ENCODE peak calls at places on chromosomes 11 and 22, in six cellular contexts. Z, L, G, X, I and Y are unnamed samples.
A peak's percentile ranks its signal among the peaks of the same experiment; 100 is the strongest.

GRCh38 chr11:24574461-24574860 is 77.6 kb downstream of the LUZP2 start:
- DNase-seq in I (no peak), Z (no peak), X (no peak), L (no peak), G (no peak), Y (no peak)

GRCh38 chr11:77107950-77108349 is 5.3 kb downstream of the OMP start:
- DNase-seq in G (no peak), I (no peak), Z (no peak), X (peak; percentile 77), L (no peak), Y (no peak)

GRCh38 chr11:2885017-2885675 is 429 bp downstream of the CDKN1C start:
- DNase-seq in Z (no peak), L (peak; percentile 73), X (no peak), G (no peak), I (no peak), Y (peak; percentile 75)

GRCh38 chr11:67687986-67688385 is 13.6 kb upstream of the ALDH3B2 start:
- DNase-seq in L (no peak), X (no peak), I (no peak), G (no peak), Z (no peak), Y (no peak)

GRCh38 chr11:45661417-45662055 is 3.9 kb downstream of the CHST1 start:
- DNase-seq in G (no peak), Z (no peak), I (no peak), X (no peak), L (no peak), Y (no peak)

GRCh38 chr22:30640839-30641430 is 5.4 kb downstream of the SLC35E4 start:
- DNase-seq in G (no peak), I (no peak), X (no peak), L (no peak), Z (no peak), Y (no peak)

GRCh38 chr22:29092243-29092642 is 19.4 kb downstream of the KREMEN1 start:
- DNase-seq in X (no peak), L (no peak), Z (no peak), I (no peak), G (no peak), Y (no peak)

GRCh38 chr11:6437993-6438392 is 2.8 kb downstream of the HPX start:
- DNase-seq in G (no peak), I (no peak), L (no peak), Z (no peak), X (no peak), Y (no peak)

GRCh38 chr11:129190087-129190486 is 2.0 kb downstream of the ARHGAP32 start:
- DNase-seq in I (no peak), Z (no peak), L (no peak), X (peak; percentile 39), G (no peak), Y (no peak)

GRCh38 chr22:50001388-50002231 is 11.0 kb downstream of the IL17REL start:
- DNase-seq in X (no peak), L (no peak), G (no peak), I (no peak), Z (no peak), Y (peak; percentile 37)

GRCh38 chr22:44664149-44664548 is 37.9 kb upstream of the PRR5 start:
- DNase-seq in L (no peak), Z (no peak), I (no peak), X (no peak), G (no peak), Y (peak; percentile 63)

GRCh38 chr11:44595964-44596381 is 30.5 kb downstream of the CD82 start:
- DNase-seq in I (no peak), Z (no peak), X (no peak), G (no peak), L (no peak), Y (no peak)

GRCh38 chr22:16914006-16914405 is 88.8 kb upstream of the XKR3 start:
- DNase-seq in G (no peak), Z (no peak), X (no peak), I (no peak), L (peak; percentile 52), Y (no peak)

GRCh38 chr11:115334932-115335788 is 169.1 kb downstream of the CADM1 start:
- DNase-seq in G (no peak), Z (no peak), X (peak; percentile 3), L (peak; percentile 51), I (peak; percentile 12), Y (no peak)

GRCh38 chr22:30420401-30421178 is 5.0 kb upstream of the MTFP1 start:
- DNase-seq in X (peak; percentile 84), Z (no peak), G (no peak), L (no peak), I (no peak), Y (no peak)

GRCh38 chr22:50282361-50283144 is 12.4 kb upstream of the MAPK11 start:
- DNase-seq in X (peak; percentile 95), Z (no peak), L (no peak), I (no peak), G (no peak), Y (peak; percentile 89)

GRCh38 chr22:34760276-34761008 is 305.5 kb upstream of the ISX start:
- DNase-seq in I (no peak), Z (no peak), G (no peak), L (no peak), X (peak; percentile 80), Y (no peak)

GRCh38 chr11:1837171-1838076 is 1.4 kb upstream of the TNNI2 start:
- DNase-seq in Z (no peak), X (no peak), I (peak; percentile 67), G (no peak), L (peak; percentile 88), Y (peak; percentile 74)

GRCh38 chr11:60978546-60979380 is 7.3 kb downstream of the CD6 start:
- DNase-seq in L (no peak), G (no peak), Z (peak; percentile 21), X (peak; percentile 95), I (no peak), Y (no peak)

GRCh38 chr22:20244744-20245576 is 23.2 kb downstream of the RTN4R start:
- DNase-seq in X (no peak), G (no peak), L (no peak), Z (no peak), I (no peak), Y (no peak)

GRCh38 chr11:774873-775592 is 2.3 kb downstream of the GATD1 start:
- DNase-seq in Z (no peak), I (no peak), L (no peak), G (no peak), X (peak; percentile 64), Y (peak; percentile 41)
- H3K36me3 ChIP-seq in Z (no peaks in the 10 kb centered on the region), I (peaks cover 21% of the 10 kb centered on the region), L (no peaks in the 10 kb centered on the region), G (peaks cover 2% of the 10 kb centered on the region), X (peaks cover 14% of the 10 kb centered on the region), Y (peaks cover 42% of the 10 kb centered on the region)

GRCh38 chr22:42335839-42336378 is 65.5 kb upstream of the TCF20 start:
- DNase-seq in Z (no peak), L (no peak), G (no peak), I (no peak), X (no peak), Y (no peak)
- H3K27ac ChIP-seq in Z (no peak overlapping the region), L (no peak overlapping the region), G (no peak overlapping the region), I (no peak overlapping the region), X (no peak overlapping the region), Y (no peak overlapping the region)

DNA sequence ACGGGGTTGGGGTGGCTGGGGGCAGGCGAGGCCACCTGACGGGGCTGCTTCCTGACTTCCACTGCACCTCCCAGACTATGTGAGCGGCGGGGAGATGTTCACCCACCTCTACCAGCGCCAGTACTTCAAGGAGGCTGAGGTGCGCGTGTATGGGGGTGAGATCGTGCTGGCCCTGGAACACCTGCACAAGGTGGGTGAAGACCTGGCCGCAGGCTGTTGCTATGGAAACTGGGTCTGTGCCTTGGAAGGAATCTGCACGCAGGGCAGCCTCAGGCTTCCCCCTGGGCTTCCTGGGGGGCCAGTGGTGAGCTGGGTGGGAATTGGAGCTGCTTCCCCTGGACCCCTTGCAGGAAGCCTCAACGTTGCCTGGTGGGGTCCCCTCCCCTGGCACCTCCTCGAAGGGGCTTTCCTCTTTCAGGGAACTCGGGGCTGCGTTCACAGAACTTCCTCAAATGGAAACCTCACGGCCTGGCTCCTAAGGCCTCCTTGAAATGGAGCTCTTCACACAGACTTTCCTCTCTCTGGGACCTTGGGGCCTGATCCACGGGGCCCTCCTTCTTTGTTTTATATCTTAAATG is 1.5 kb downstream of the RPS6KA4 start:
- DNase-seq in L (peak; percentile 53), X (no peak), I (no peak), Z (no peak), G (no peak), Y (no peak)
- H3K4me3 ChIP-seq in L (peak overlapping the region; percentile 86), X (peak overlapping the region; percentile 61), I (peak overlapping the region; percentile 96), Z (peak overlapping the region; percentile 69), G (no peak overlapping the region), Y (peak overlapping the region; percentile 91)

DNA sequence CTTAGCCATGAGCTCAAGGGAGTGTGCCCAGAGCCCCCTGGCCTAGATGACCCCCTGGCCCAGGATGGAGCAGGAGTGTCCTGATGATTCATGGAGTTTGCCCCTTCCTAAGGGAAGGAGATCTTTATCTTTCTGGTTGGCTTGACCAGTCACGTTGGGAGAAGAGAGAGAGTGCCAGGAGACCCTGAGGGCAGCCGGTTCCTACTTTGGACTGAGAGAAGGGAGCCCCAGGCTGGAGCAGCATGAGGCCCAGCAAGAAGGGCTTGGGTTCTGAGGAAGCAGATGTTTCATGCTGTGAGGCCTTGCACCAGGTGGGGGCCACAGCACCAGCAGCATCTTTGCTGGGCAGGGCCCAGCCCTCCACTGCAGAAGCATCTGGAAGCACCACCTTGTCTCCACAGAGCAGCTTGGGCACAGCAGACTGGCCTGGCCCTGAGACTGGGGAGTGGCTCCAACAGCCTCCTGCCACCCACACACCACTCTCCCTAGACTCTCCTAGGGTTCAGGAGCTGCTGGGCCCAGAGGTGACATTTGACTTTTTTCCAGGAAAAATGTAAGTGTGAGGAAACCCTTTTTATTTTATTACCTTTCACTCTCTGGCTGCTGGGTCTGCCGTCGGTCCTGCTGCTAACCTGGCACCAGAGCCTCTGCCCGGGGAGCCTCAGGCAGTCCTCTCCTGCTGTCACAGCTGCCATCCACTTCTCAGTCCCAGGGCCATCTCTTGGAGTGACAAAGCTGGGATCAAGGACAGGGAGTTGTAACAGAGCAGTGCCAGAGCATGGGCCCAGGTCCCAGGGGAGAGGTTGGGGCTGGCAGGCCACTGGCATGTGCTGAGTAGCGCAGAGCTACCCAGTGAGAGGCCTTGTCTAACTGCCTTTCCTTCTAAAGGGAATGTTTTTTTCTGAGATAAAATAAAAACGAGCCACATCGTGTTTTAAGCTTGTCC is 14.3 kb downstream of the ADORA2A start:
- DNase-seq in L (no peak), G (no peak), X (no peak), Z (no peak), I (no peak), Y (no peak)
- H3K36me3 ChIP-seq in L (no peaks in the 10 kb centered on the region), G (no peaks in the 10 kb centered on the region), X (no peaks in the 10 kb centered on the region), Z (peaks cover 15% of the 10 kb centered on the region), I (no peaks in the 10 kb centered on the region), Y (peaks cover 19% of the 10 kb centered on the region)

DNA sequence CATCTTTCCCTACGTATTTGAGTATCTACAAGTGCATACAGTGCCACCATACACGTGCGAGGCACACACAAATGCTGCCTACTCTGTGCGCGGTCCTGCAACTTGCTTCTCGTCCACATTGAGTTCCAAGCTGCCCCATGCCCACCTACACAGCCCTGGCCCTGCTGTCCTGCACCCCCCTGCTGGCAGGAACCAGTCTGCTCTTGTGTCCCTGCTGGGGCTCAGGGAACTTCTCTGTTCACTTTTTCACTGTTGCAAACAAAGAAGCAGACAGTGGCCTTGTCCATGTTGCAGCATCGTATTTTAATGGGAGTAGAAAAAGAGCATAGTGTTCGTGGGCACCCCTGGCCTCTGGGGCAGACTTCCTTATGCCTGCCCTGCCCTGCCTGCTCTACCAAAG is 14.0 kb downstream of the CPT1A start:
- DNase-seq in I (no peak), G (no peak), X (no peak), Z (no peak), L (no peak), Y (no peak)
- H3K27ac ChIP-seq in I (no peak overlapping the region), G (no peak overlapping the region), X (no peak overlapping the region), Z (no peak overlapping the region), L (no peak overlapping the region), Y (no peak overlapping the region)

GRCh38 chr11:118689503-118689851 is 10.0 kb upstream of the TREH start:
- DNase-seq in L (no peak), I (peak; percentile 18), X (no peak), Z (no peak), G (no peak), Y (no peak)
- H3K4me3 ChIP-seq in L (peak overlapping the region; percentile 66), I (no peak overlapping the region), X (no peak overlapping the region), Z (no peak overlapping the region), G (peak overlapping the region; percentile 26), Y (peak overlapping the region; percentile 55)